ENCODE peak calls at places on chromosomes 6 and 20, in four cellular contexts. One of them, this sample, is unnamed.

GRCh38 chr20:33650111-33650752 is 11.9 kb upstream of the C20orf144 start:
- DNase-seq in NCI-H1930: no peak
- DNase-seq in GM06990: no peak
- DNase-seq in SK-MEL-5: no peak
- DNase-seq in this sample: no peak

GRCh38 chr6:16409531-16410441 is 171.4 kb downstream of the GMPR start:
- DNase-seq in NCI-H1930: no peak
- DNase-seq in GM06990: peak
- DNase-seq in SK-MEL-5: peak
- DNase-seq in this sample: peak

GRCh38 chr6:133132583-133132982 is 108.6 kb upstream of the EYA4 start:
- DNase-seq in NCI-H1930: no peak
- DNase-seq in GM06990: no peak
- DNase-seq in SK-MEL-5: no peak
- DNase-seq in this sample: no peak

GRCh38 chr20:25088267-25088666 is 6.3 kb upstream of the VSX1 start:
- DNase-seq in NCI-H1930: no peak
- DNase-seq in GM06990: no peak
- DNase-seq in SK-MEL-5: no peak
- DNase-seq in this sample: no peak

GRCh38 chr6:90466191-90466940 is 120.5 kb downstream of the MAP3K7 start:
- DNase-seq in NCI-H1930: no peak
- DNase-seq in GM06990: no peak
- DNase-seq in SK-MEL-5: peak
- DNase-seq in this sample: no peak

GRCh38 chr6:133568970-133569889 is 319.7 kb upstream of the TCF21 start:
- DNase-seq in NCI-H1930: peak
- DNase-seq in GM06990: no peak
- DNase-seq in SK-MEL-5: peak
- DNase-seq in this sample: no peak

GRCh38 chr6:136315594-136315993 is 25.9 kb upstream of the BCLAF1 start:
- DNase-seq in NCI-H1930: no peak
- DNase-seq in GM06990: no peak
- DNase-seq in SK-MEL-5: no peak
- DNase-seq in this sample: no peak

GRCh38 chr6:43746071-43746470 is 23.9 kb upstream of the VEGFA start:
- DNase-seq in NCI-H1930: no peak
- DNase-seq in GM06990: no peak
- DNase-seq in SK-MEL-5: no peak
- DNase-seq in this sample: no peak

GRCh38 chr6:15804461-15804784 is 141.6 kb upstream of the DTNBP1 start:
- DNase-seq in NCI-H1930: no peak
- DNase-seq in GM06990: no peak
- DNase-seq in SK-MEL-5: no peak
- DNase-seq in this sample: no peak

GRCh38 chr20:1863296-1863695 is 31.9 kb upstream of the SIRPA start:
- DNase-seq in NCI-H1930: no peak
- DNase-seq in GM06990: no peak
- DNase-seq in SK-MEL-5: no peak
- DNase-seq in this sample: no peak

GRCh38 chr6:133286765-133287164 is 45.6 kb downstream of the EYA4 start:
- DNase-seq in NCI-H1930: no peak
- DNase-seq in GM06990: no peak
- DNase-seq in SK-MEL-5: peak
- DNase-seq in this sample: no peak

GRCh38 chr6:105522626-105523322 is 119.9 kb upstream of the PREP start:
- DNase-seq in NCI-H1930: no peak
- DNase-seq in GM06990: no peak
- DNase-seq in SK-MEL-5: no peak
- DNase-seq in this sample: no peak

GRCh38 chr6:27752038-27752885 is 159.9 kb downstream of the OR2B2 start:
- DNase-seq in NCI-H1930: peak
- DNase-seq in GM06990: peak
- DNase-seq in SK-MEL-5: peak
- DNase-seq in this sample: peak

This sample was measured in prostate gland.